ENCODE peak calls at places on chromosomes 13 and 19, in six cellular contexts. B is H9; P is foreskin keratinocyte; E is heart right ventricle; O is sigmoid colon; W is CD4-positive, alpha-beta T cell. S is an unnamed sample.

GRCh38 chr13:88919970-88920628 is 1248.9 kb downstream of the SLITRK5 start:
- DNase-seq in E (no peak), B (no peak), W (no peak), O (no peak), P (no peak), S (no peak)

GRCh38 chr19:48806818-48807589 is 3.8 kb downstream of the BCAT2 start:
- DNase-seq in O (no peak), P (no peak), E (no peak), B (peak), W (no peak), S (peak)

GRCh38 chr13:83780201-83780600 is 102.1 kb downstream of the SLITRK1 start:
- DNase-seq in B (peak), W (no peak), O (no peak), P (peak), E (no peak), S (peak)

GRCh38 chr13:98537740-98538139 is 39.2 kb downstream of the STK24 start:
- DNase-seq in O (peak), W (no peak), B (no peak), E (no peak), P (no peak), S (no peak)

GRCh38 chr13:51793570-51794273 is 10.2 kb downstream of the DHRS12 start:
- DNase-seq in B (no peak), P (peak), W (no peak), E (no peak), O (peak), S (no peak)

GRCh38 chr13:102729560-102730275 is 34.9 kb upstream of the METTL21C start:
- DNase-seq in E (no peak), B (no peak), P (peak), O (no peak), W (no peak), S (no peak)

GRCh38 chr19:55492362-55492944 is 4.2 kb downstream of the SSC5D start:
- DNase-seq in B (no peak), P (no peak), E (no peak), O (no peak), W (no peak), S (no peak)

GRCh38 chr19:48646192-48646911 is 365 bp upstream of the CA11 start:
- DNase-seq in B (peak), E (peak), O (peak), P (peak), W (peak), S (peak)

GRCh38 chr19:48696353-48697010 is 711 bp downstream of the FUT2 start:
- DNase-seq in E (no peak), W (peak), O (no peak), P (peak), B (peak), S (peak)

GRCh38 chr13:21079761-21080730 is 18.7 kb upstream of the LATS2 start:
- DNase-seq in E (no peak), B (no peak), O (no peak), W (no peak), P (peak), S (peak)

GRCh38 chr19:45103625-45104319 is 10.8 kb downstream of the PPP1R37 start:
- DNase-seq in B (no peak), P (no peak), O (no peak), W (no peak), E (peak), S (no peak)

GRCh38 chr19:37980419-37980975 is 73.5 kb downstream of the SIPA1L3 start:
- DNase-seq in E (no peak), B (no peak), P (no peak), O (no peak), W (no peak), S (no peak)

GRCh38 chr19:47018923-47019322 is 714 bp upstream of the NPAS1 start:
- DNase-seq in W (no peak), O (no peak), E (no peak), B (no peak), P (no peak), S (no peak)

GRCh38 chr13:34900288-34900739 is 41.8 kb upstream of the NBEA start:
- DNase-seq in P (no peak), W (no peak), E (no peak), B (peak), O (no peak), S (no peak)

GRCh38 chr19:6564393-6564792 is 26.6 kb downstream of the CD70 start:
- DNase-seq in O (no peak), W (no peak), B (no peak), P (peak), E (no peak), S (no peak)

GRCh38 chr13:113815151-113816058 is 48.5 kb downstream of the GAS6 start:
- DNase-seq in W (no peak), O (no peak), P (no peak), B (no peak), E (no peak), S (no peak)

GRCh38 chr19:56091066-56091490 is 30.0 kb downstream of the ZNF787 start:
- DNase-seq in O (no peak), P (peak), B (no peak), W (no peak), E (no peak), S (no peak)

GRCh38 chr19:30479231-30479630 is 107.0 kb downstream of the ZNF536 start:
- DNase-seq in W (no peak), O (no peak), P (no peak), B (no peak), E (no peak), S (no peak)

GRCh38 chr19:795691-796581 is 1.3 kb upstream of the PTBP1 start:
- DNase-seq in W (no peak), O (no peak), P (no peak), B (peak), E (no peak), S (no peak)

GRCh38 chr19:5339470-5339949 is 1.1 kb downstream of the PTPRS start:
- DNase-seq in B (no peak), P (no peak), E (no peak), O (no peak), W (no peak), S (no peak)

GRCh38 chr19:11814707-11815050 is 606 bp downstream of the ZNF440 start:
- DNase-seq in B (peak), P (peak), E (no peak), W (no peak), O (no peak), S (no peak)

GRCh38 chr19:48466571-48467325 is 2.4 kb upstream of the CYTH2 start:
- DNase-seq in B (no peak), O (no peak), P (no peak), W (no peak), E (no peak), S (no peak)

GRCh38 chr19:964761-965694 is 19.1 kb upstream of the WDR18 start:
- DNase-seq in O (no peak), E (no peak), P (peak), W (no peak), B (no peak), S (no peak)

GRCh38 chr13:97600438-97601080 is 166.6 kb downstream of the RAP2A start:
- DNase-seq in O (no peak), B (no peak), E (no peak), W (no peak), P (peak), S (no peak)

GRCh38 chr19:21947775-21948174 is 63.0 kb downstream of the ZNF208 start:
- DNase-seq in W (no peak), P (no peak), B (no peak), E (no peak), O (no peak), S (no peak)

GRCh38 chr19:1275260-1275975 is at the start of gene FAM174C:
- DNase-seq in P (peak), B (peak), W (peak), E (peak), O (peak), S (peak)

GRCh38 chr13:69547780-69548179 is 559.8 kb upstream of the ATXN8OS start:
- DNase-seq in O (no peak), E (no peak), W (no peak), P (no peak), B (no peak), S (no peak)

GRCh38 chr19:38975214-38975860 is at the start of gene FBXO17:
- DNase-seq in B (peak), W (no peak), P (peak), O (peak), E (peak), S (peak)

GRCh38 chr19:6098574-6098973 is 11.7 kb downstream of the RFX2 start:
- DNase-seq in W (no peak), P (no peak), B (no peak), E (no peak), O (no peak), S (no peak)

GRCh38 chr13:103371271-103371670 is 305.1 kb upstream of the SLC10A2 start:
- DNase-seq in O (no peak), B (no peak), W (no peak), E (no peak), P (peak), S (no peak)

GRCh38 chr19:35416331-35416730 is 31.7 kb upstream of the FFAR2 start:
- DNase-seq in P (no peak), E (no peak), W (no peak), B (no peak), O (no peak), S (no peak)

GRCh38 chr13:21047591-21048282 is 13.6 kb downstream of the LATS2 start:
- DNase-seq in B (no peak), O (no peak), W (no peak), P (no peak), E (no peak), S (no peak)

GRCh38 chr13:21894091-21894490 is 223.2 kb downstream of the FGF9 start:
- DNase-seq in B (no peak), W (no peak), P (no peak), E (no peak), O (no peak), S (no peak)

GRCh38 chr13:113216165-113217056 is 7.0 kb downstream of the CUL4A start:
- DNase-seq in O (no peak), B (peak), W (no peak), E (no peak), P (peak), S (no peak)

DNA sequence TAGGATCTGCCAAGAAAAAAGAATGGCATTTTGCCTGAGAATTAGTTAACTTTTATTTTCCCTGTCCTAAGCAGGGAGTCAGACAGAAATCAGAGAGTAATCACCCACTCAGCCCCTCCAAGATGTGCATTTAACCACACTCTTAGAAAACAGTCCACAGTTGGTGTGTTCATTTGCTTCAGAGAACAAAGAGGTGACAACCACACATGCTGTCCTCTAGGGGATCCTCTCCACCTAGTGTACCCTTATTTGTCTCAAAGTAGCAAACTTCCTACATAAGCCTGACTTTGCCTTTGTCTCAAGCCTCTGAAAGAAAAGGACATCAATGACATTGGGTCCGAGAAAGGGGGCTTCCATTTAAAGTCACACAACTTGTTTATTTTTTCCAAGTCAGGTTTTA is 107.0 kb upstream of the RFC3 start:
- DNase-seq in P (no peak), B (no peak), W (no peak), O (no peak), E (no peak), S (no peak)
- TF ChIP-seq CTCF in P (no peak), B (peak), W (no peak), O (no peak), E (no peak), S (no peak)

GRCh38 chr19:49809155-49809986 is 3.7 kb downstream of the FUZ start:
- DNase-seq in E (peak), W (peak), P (peak), B (peak), O (peak), S (peak)
- TF ChIP-seq CTCF in E (peak), W (no peak), P (peak), B (peak), O (no peak), S (no peak)

GRCh38 chr13:31878495-31878894 is 139.2 kb downstream of the RXFP2 start:
- DNase-seq in E (no peak), O (no peak), P (no peak), B (no peak), W (no peak), S (no peak)
- TF ChIP-seq CTCF in E (no peak), O (no peak), P (no peak), B (no peak), W (no peak), S (no peak)

GRCh38 chr19:19316082-19316481 is 4.2 kb downstream of the SUGP1 start:
- DNase-seq in P (no peak), O (no peak), W (no peak), E (no peak), B (no peak), S (no peak)

GRCh38 chr19:19324059-19324755 is 3.6 kb downstream of the MAU2 start:
- DNase-seq in O (no peak), E (no peak), B (no peak), W (no peak), P (no peak), S (no peak)

GRCh38 chr19:19319725-19320361 is 466 bp downstream of the SUGP1 start:
- DNase-seq in W (no peak), B (no peak), E (no peak), O (no peak), P (no peak), S (no peak)

GRCh38 chr19:19321143-19321577 is 531 bp downstream of the MAU2 start:
- DNase-seq in B (peak), W (no peak), E (no peak), P (no peak), O (no peak), S (no peak)

GRCh38 chr19:19320362-19321142 is at the start of the genes MAU2 and SUGP1:
- DNase-seq in W (peak), E (peak), O (peak), P (peak), B (peak), S (peak)
- TF ChIP-seq CTCF in W (peak), E (peak), O (peak), P (peak), B (no peak), S (no peak)

S was measured in endothelial cell.